ENCODE peak calls at places on chromosomes 2 and 18, in nine cellular contexts. L is endodermal cell, R is GM12865, F is Calu3, H is NB4, W is fibroblast of pulmonary artery, B is lower lobe of right lung, G is AG10803, P is Peyer's patch. C is an unnamed sample.

GRCh38 chr2:8314063-8314462 is 367.8 kb upstream of the ID2 start:
- DNase-seq in L (no peak), R (peak), F (no peak), H (peak), W (no peak), B (peak), G (no peak), P (no peak), C (no peak)

GRCh38 chr18:54357082-54357659 is 487 bp downstream of the STARD6 start:
- DNase-seq in L (no peak), R (no peak), F (no peak), H (no peak), W (no peak), B (no peak), G (peak), P (no peak), C (no peak)

GRCh38 chr2:149017116-149017985 is 21.1 kb upstream of the LYPD6B start:
- DNase-seq in L (peak), R (peak), F (peak), H (peak), W (peak), B (peak), G (peak), P (peak), C (peak)

GRCh38 chr2:70188460-70188859 is 2.4 kb downstream of the C2orf42 start:
- DNase-seq in L (no peak), R (no peak), F (no peak), H (peak), W (peak), B (no peak), G (no peak), P (no peak), C (no peak)

GRCh38 chr18:58005885-58006523 is 38.0 kb upstream of the NEDD4L start:
- DNase-seq in L (no peak), R (no peak), F (no peak), H (no peak), W (peak), B (no peak), G (peak), P (no peak), C (no peak)

GRCh38 chr2:226544581-226545210 is 254.9 kb downstream of the IRS1 start:
- DNase-seq in L (no peak), R (no peak), F (no peak), H (no peak), W (no peak), B (no peak), G (peak), P (no peak), C (no peak)

GRCh38 chr2:73896362-73897239 is 3.8 kb downstream of the ACTG2 start:
- DNase-seq in L (no peak), R (peak), F (no peak), H (no peak), W (peak), B (no peak), G (peak), P (no peak), C (peak)

GRCh38 chr2:239790313-239790712 is 234.8 kb downstream of the NDUFA10 start:
- DNase-seq in L (peak), R (no peak), F (no peak), H (no peak), W (no peak), B (peak), G (no peak), P (peak), C (no peak)

GRCh38 chr18:51537487-51537886 is 340.0 kb upstream of the MEX3C start:
- DNase-seq in L (peak), R (peak), F (peak), H (peak), W (peak), B (no peak), G (no peak), P (no peak), C (peak)

GRCh38 chr2:197126630-197127029 is 183.9 kb downstream of the ANKRD44 start:
- DNase-seq in L (no peak), R (no peak), F (no peak), H (no peak), W (no peak), B (no peak), G (no peak), P (no peak), C (no peak)

GRCh38 chr2:214481204-214481603 is 70.3 kb downstream of the VWC2L start:
- DNase-seq in L (no peak), R (no peak), F (no peak), H (no peak), W (peak), B (no peak), G (no peak), P (no peak), C (no peak)

GRCh38 chr18:34965108-34965507 is 76.1 kb upstream of the MAPRE2 start:
- DNase-seq in L (no peak), R (no peak), F (no peak), H (no peak), W (no peak), B (no peak), G (no peak), P (no peak), C (no peak)

GRCh38 chr18:44325903-44326650 is 354.6 kb upstream of the SETBP1 start:
- DNase-seq in L (peak), R (peak), F (peak), H (peak), W (peak), B (no peak), G (peak), P (no peak), C (peak)

GRCh38 chr2:19746611-19747309 is 155.0 kb downstream of the TTC32 start:
- DNase-seq in L (peak), R (peak), F (peak), H (peak), W (no peak), B (no peak), G (no peak), P (no peak), C (peak)

GRCh38 chr2:182248362-182248761 is 178.5 kb downstream of the PDE1A start:
- DNase-seq in L (no peak), R (no peak), F (no peak), H (no peak), W (no peak), B (no peak), G (no peak), P (no peak), C (no peak)

GRCh38 chr2:28583899-28584553 is 88.2 kb downstream of the PLB1 start:
- DNase-seq in L (peak), R (peak), F (peak), H (peak), W (peak), B (no peak), G (peak), P (no peak), C (peak)

GRCh38 chr2:65379168-65379672 is 53.2 kb downstream of the SPRED2 start:
- DNase-seq in L (no peak), R (no peak), F (no peak), H (no peak), W (no peak), B (no peak), G (no peak), P (no peak), C (no peak)

GRCh38 chr18:474416-474815 is 26.1 kb downstream of the COLEC12 start:
- DNase-seq in L (no peak), R (no peak), F (no peak), H (no peak), W (peak), B (no peak), G (peak), P (no peak), C (no peak)

GRCh38 chr2:127570282-127571250 is 35.1 kb downstream of the MYO7B start:
- DNase-seq in L (peak), R (no peak), F (no peak), H (no peak), W (no peak), B (no peak), G (peak), P (no peak), C (no peak)

GRCh38 chr2:1729264-1729663 is 15.1 kb downstream of the PXDN start:
- DNase-seq in L (peak), R (no peak), F (no peak), H (no peak), W (no peak), B (no peak), G (no peak), P (no peak), C (no peak)

GRCh38 chr2:181678744-181679543 is 1.4 kb downstream of the NEUROD1 start:
- DNase-seq in L (no peak), R (no peak), F (no peak), H (no peak), W (no peak), B (no peak), G (no peak), P (no peak), C (no peak)

GRCh38 chr18:56789004-56789888 is 138.1 kb downstream of the WDR7 start:
- DNase-seq in L (peak), R (peak), F (peak), H (peak), W (peak), B (no peak), G (no peak), P (no peak), C (peak)
- TF ChIP-seq CTCF in L (peak), R (peak), F (peak), H (peak), W (peak), B (peak), G (peak), P (peak), C (peak)

GRCh38 chr18:36662000-36662399 is 166.8 kb downstream of the TPGS2 start:
- DNase-seq in L (peak), R (peak), F (peak), H (peak), W (peak), B (no peak), G (peak), P (no peak), C (no peak)
- TF ChIP-seq CTCF in L (peak), R (peak), F (no peak), H (no peak), W (peak), B (no peak), G (peak), P (peak), C (no peak)

DNA sequence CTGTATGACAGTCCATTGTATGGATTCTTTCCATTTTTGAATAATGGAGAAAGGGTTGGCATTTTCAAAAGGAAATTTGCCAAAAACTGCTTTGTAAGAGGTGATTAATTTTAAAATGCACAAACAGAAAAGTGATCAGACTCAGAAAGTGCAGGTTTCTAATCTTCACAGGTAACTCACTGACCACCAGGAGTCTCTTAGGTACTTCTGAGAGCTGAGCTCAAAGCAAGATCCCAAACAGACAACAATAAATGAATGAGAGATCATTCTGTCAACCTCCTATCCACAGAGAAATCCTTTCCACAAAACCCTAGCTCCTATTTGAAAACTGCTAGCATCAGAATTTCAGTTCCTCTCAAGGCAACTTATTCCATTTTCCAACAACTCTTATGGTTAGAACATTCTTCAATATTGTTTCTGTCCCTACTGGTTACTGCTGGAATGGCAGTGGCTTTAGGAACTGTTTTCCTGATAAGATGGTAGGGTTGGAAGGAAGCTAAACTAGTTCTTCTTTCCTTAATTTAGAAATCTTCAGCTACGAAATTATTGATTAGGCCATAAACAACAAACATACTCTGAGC is 20.6 kb upstream of the HAAO start:
- DNase-seq in L (no peak), R (no peak), F (no peak), H (peak), W (peak), B (no peak), G (peak), P (no peak), C (no peak)
- TF ChIP-seq CTCF in L (peak), R (no peak), F (peak), H (peak), W (peak), B (peak), G (peak), P (peak), C (peak)

GRCh38 chr2:168697668-168698121 is 104.7 kb upstream of the NOSTRIN start:
- DNase-seq in L (peak), R (no peak), F (no peak), H (no peak), W (no peak), B (no peak), G (peak), P (peak), C (peak)
- TF ChIP-seq CTCF in L (peak), R (no peak), F (no peak), H (no peak), W (no peak), B (no peak), G (peak), P (peak), C (no peak)